ENCODE peak calls at places on chromosomes 4 and X, in ten cellular contexts. J is dorsolateral prefrontal cortex; H is activated T-cell treated with anti-CD3 and anti-CD28 coated beads, Interleukin-2, amount 50 U/mL, for 4 hours; I is 8988T; R is glutamatergic neuron; F is GM10248; N is natural killer cell; L is EH; C is left kidney; Q is stromal cell of bone marrow. E is an unnamed sample.

GRCh38 chr4:158903079-158903456 is 134.2 kb downstream of the FNIP2 start:
- DNase-seq in L (no peak), H (no peak), N (no peak), J (no peak), I (no peak), C (no peak), F (no peak), R (no peak), Q (no peak), E (no peak)

GRCh38 chrX:101462892-101463291 is 22.4 kb upstream of the ARMCX4 start:
- DNase-seq in Q (no peak), J (no peak), H (no peak), R (no peak), I (no peak), C (peak), L (peak), F (peak), N (no peak), E (no peak)

GRCh38 chr4:98851806-98852205 is 77.1 kb downstream of the EIF4E start:
- DNase-seq in F (no peak), Q (no peak), H (no peak), R (no peak), I (no peak), L (peak), J (no peak), C (peak), N (no peak), E (no peak)

GRCh38 chrX:109732319-109732779 is 708 bp downstream of the ACSL4 start:
- DNase-seq in I (no peak), R (peak), Q (no peak), L (peak), H (peak), C (peak), J (no peak), N (peak), F (no peak), E (no peak)

GRCh38 chr4:23455482-23455881 is 434.4 kb downstream of the PPARGC1A start:
- DNase-seq in N (no peak), J (no peak), Q (no peak), L (no peak), C (peak), F (no peak), H (no peak), I (no peak), R (no peak), E (no peak)

GRCh38 chr4:84691170-84691691 is 108.3 kb downstream of the CDS1 start:
- DNase-seq in N (no peak), I (peak), C (no peak), R (no peak), Q (peak), F (no peak), J (no peak), L (peak), H (no peak), E (no peak)

GRCh38 chrX:68719181-68719903 is 71.9 kb downstream of the STARD8 start:
- DNase-seq in C (no peak), R (no peak), J (no peak), L (no peak), I (no peak), H (no peak), Q (no peak), N (no peak), F (no peak), E (no peak)

GRCh38 chrX:38878674-38879375 is 77.6 kb downstream of the MID1IP1 start:
- DNase-seq in C (no peak), H (no peak), I (no peak), N (no peak), J (no peak), L (no peak), R (no peak), Q (no peak), F (no peak), E (no peak)

GRCh38 chrX:147637190-147637589 is 274.5 kb upstream of the FMR1 start:
- DNase-seq in L (no peak), J (no peak), F (no peak), Q (no peak), N (no peak), I (no peak), C (no peak), H (no peak), R (no peak), E (no peak)

GRCh38 chrX:149903889-149904748 is 23.1 kb downstream of the MAGEA8 start:
- DNase-seq in I (no peak), C (peak), F (no peak), Q (peak), J (no peak), R (no peak), L (peak), N (no peak), H (no peak), E (no peak)

GRCh38 chrX:106201502-106202178 is 33.5 kb downstream of the PWWP3B start:
- DNase-seq in Q (no peak), R (no peak), L (no peak), C (peak), N (no peak), J (no peak), I (no peak), F (no peak), H (no peak), E (no peak)

GRCh38 chr4:25863347-25863784 is 578 bp upstream of the SEL1L3 start:
- DNase-seq in L (no peak), C (peak), J (no peak), F (no peak), I (peak), H (no peak), N (no peak), Q (no peak), R (peak), E (no peak)

GRCh38 chr4:182604953-182605352 is 312.2 kb downstream of the DCTD start:
- DNase-seq in Q (no peak), J (no peak), I (no peak), H (no peak), F (no peak), N (no peak), L (peak), R (no peak), C (no peak), E (no peak)

GRCh38 chrX:2342878-2343277 is 157.9 kb downstream of the DHRSX start:
- DNase-seq in N (no peak), J (no peak), F (no peak), L (peak), I (no peak), H (no peak), C (no peak), Q (no peak), R (no peak), E (no peak)

GRCh38 chr4:151035321-151035720 is 20.2 kb upstream of the LRBA start:
- DNase-seq in F (no peak), H (no peak), C (peak), N (no peak), I (no peak), R (no peak), J (no peak), L (no peak), Q (no peak), E (no peak)

GRCh38 chrX:132622130-132622529 is 133.3 kb upstream of the MBNL3 start:
- DNase-seq in J (no peak), I (no peak), H (peak), R (no peak), F (no peak), Q (no peak), C (no peak), L (peak), N (no peak), E (no peak)

GRCh38 chr4:137775701-137776100 is 243.4 kb upstream of the PCDH18 start:
- DNase-seq in F (no peak), Q (no peak), N (no peak), L (peak), H (no peak), J (no peak), I (no peak), R (no peak), C (no peak), E (no peak)

GRCh38 chr4:152591876-152592275 is 56.0 kb upstream of the FBXW7 start:
- DNase-seq in N (no peak), I (no peak), H (no peak), J (no peak), C (no peak), F (no peak), Q (no peak), L (no peak), R (no peak), E (no peak)

GRCh38 chrX:136269921-136270320 is 18.7 kb upstream of the MAP7D3 start:
- DNase-seq in R (no peak), L (no peak), Q (no peak), C (no peak), N (no peak), F (no peak), H (no peak), J (no peak), I (no peak), E (no peak)

GRCh38 chrX:151239748-151240147 is 63.4 kb downstream of the GPR50 start:
- DNase-seq in H (no peak), R (no peak), L (no peak), J (no peak), C (no peak), Q (no peak), I (no peak), F (no peak), N (no peak), E (no peak)

GRCh38 chrX:10619311-10620015 is 922 bp downstream of the MID1 start:
- DNase-seq in H (no peak), J (no peak), F (peak), N (no peak), C (no peak), I (no peak), R (no peak), L (no peak), Q (no peak), E (no peak)

GRCh38 chrX:118978451-118978850 is 4.0 kb downstream of the LONRF3 start:
- DNase-seq in R (no peak), F (no peak), I (no peak), H (no peak), L (no peak), J (no peak), C (no peak), N (no peak), Q (no peak), E (no peak)

GRCh38 chr4:1603413-1604135 is 80.5 kb downstream of the FAM53A start:
- DNase-seq in J (no peak), Q (no peak), I (no peak), N (no peak), L (no peak), R (peak), C (no peak), F (no peak), H (no peak), E (no peak)

GRCh38 chrX:9286234-9286633 is 178.6 kb upstream of the TBL1X start:
- DNase-seq in C (no peak), Q (no peak), J (no peak), F (no peak), I (no peak), N (no peak), H (no peak), R (no peak), L (no peak), E (no peak)

GRCh38 chrX:105552395-105552794 is 269.9 kb upstream of the NRK start:
- DNase-seq in N (no peak), H (no peak), J (no peak), L (peak), C (no peak), Q (peak), R (no peak), I (no peak), F (no peak), E (no peak)

GRCh38 chr4:168884251-168885124 is 125.6 kb downstream of the CBR4 start:
- DNase-seq in I (no peak), J (no peak), C (no peak), L (peak), N (no peak), R (no peak), H (no peak), Q (no peak), F (no peak), E (no peak)

GRCh38 chrX:41384041-41384705 is 50.2 kb downstream of the DDX3X start:
- DNase-seq in L (peak), H (peak), Q (peak), N (no peak), I (no peak), C (no peak), F (no peak), R (no peak), J (peak), E (no peak)

GRCh38 chr4:2116687-2117400 is 57.7 kb downstream of the NAT8L start:
- DNase-seq in N (no peak), J (no peak), F (no peak), R (no peak), Q (no peak), I (no peak), L (no peak), C (no peak), H (no peak), E (no peak)

GRCh38 chrX:7500386-7500785 is 342.6 kb upstream of the VCX start:
- DNase-seq in L (no peak), C (no peak), N (no peak), R (no peak), I (no peak), H (no peak), Q (no peak), F (no peak), J (no peak), E (no peak)

GRCh38 chr4:77453911-77454310 is 151.7 kb upstream of the CXCL13 start:
- DNase-seq in Q (no peak), J (no peak), H (no peak), R (no peak), L (peak), F (no peak), C (no peak), N (no peak), I (no peak), E (no peak)

GRCh38 chr4:158729716-158730559 is 6.7 kb upstream of the PPID start:
- DNase-seq in J (peak), I (peak), L (peak), C (peak), N (peak), Q (peak), R (peak), F (peak), H (peak), E (no peak)

E was measured in activated B cell treated with CpG ODN at 0.5 μM for 24 hours.